ENCODE peak calls at places on chromosomes 2 and 18, in nine cellular contexts. I is NCI-H69; K is astrocyte of the cerebellum; Z is mesenteric fat pad; V is stimulated activated CD4-positive, alpha-beta T cell treated with anti-CD3 and anti-CD28 coated beads, Interleukin-15, amount 100 ng/mL, for 24 hours; T is breast epithelium; U is stromal cell of bone marrow; B is astrocyte of the spinal cord; R is NCI-H1694 treated with DMSO at 0.1 percent for 48 hours. C is an unnamed sample.

GRCh38 chr18:67628674-67629073 is 112.2 kb upstream of the DSEL start:
- DNase-seq in R (no peak), B (no peak), T (no peak), U (no peak), Z (no peak), V (no peak), I (no peak), K (no peak), C (no peak)

GRCh38 chr2:20436716-20437470 is 10.0 kb upstream of the RHOB start:
- DNase-seq in B (no peak), T (no peak), R (no peak), U (no peak), V (no peak), K (no peak), Z (peak), I (no peak), C (no peak)

GRCh38 chr18:69528439-69528838 is 127.8 kb downstream of the DOK6 start:
- DNase-seq in R (no peak), U (peak), B (peak), Z (no peak), T (no peak), V (no peak), I (no peak), K (peak), C (peak)

GRCh38 chr2:201644001-201644400 is 698 bp upstream of the TMEM237 start:
- DNase-seq in R (no peak), U (no peak), I (no peak), B (peak), K (no peak), V (no peak), T (peak), Z (no peak), C (peak)

GRCh38 chr2:28068098-28068497 is 177.6 kb downstream of the BABAM2 start:
- DNase-seq in B (no peak), I (peak), T (no peak), R (peak), Z (no peak), K (no peak), V (no peak), U (no peak), C (peak)

GRCh38 chr2:169891593-169892298 is 64.5 kb downstream of the UBR3 start:
- DNase-seq in K (no peak), U (peak), B (peak), V (no peak), T (no peak), R (no peak), Z (no peak), I (peak), C (peak)

GRCh38 chr2:232363784-232364615 is 14.6 kb upstream of the ALPP start:
- DNase-seq in K (no peak), V (no peak), R (no peak), I (no peak), Z (peak), B (peak), T (no peak), U (peak), C (no peak)

GRCh38 chr2:181371195-181371594 is 86.0 kb upstream of the ITGA4 start:
- DNase-seq in U (no peak), V (no peak), Z (no peak), I (no peak), T (no peak), B (no peak), R (no peak), K (no peak), C (no peak)

GRCh38 chr2:166411473-166412230 is 35.9 kb upstream of the SCN9A start:
- DNase-seq in I (no peak), K (peak), R (no peak), V (no peak), T (no peak), Z (no peak), U (no peak), B (no peak), C (peak)

GRCh38 chr2:16318051-16318450 is 347.6 kb downstream of the CYRIA start:
- DNase-seq in B (no peak), K (no peak), T (no peak), Z (no peak), U (no peak), R (no peak), V (no peak), I (no peak), C (no peak)

GRCh38 chr18:28485210-28485801 is 308.4 kb upstream of the CDH2 start:
- DNase-seq in I (no peak), T (no peak), R (no peak), B (no peak), K (no peak), Z (no peak), U (no peak), V (no peak), C (no peak)

GRCh38 chr2:176317246-176318065 is 48.2 kb downstream of the MTX2 start:
- DNase-seq in V (no peak), Z (no peak), I (no peak), K (no peak), U (no peak), B (no peak), R (no peak), T (no peak), C (peak)

GRCh38 chr18:60024857-60025256 is 125.1 kb downstream of the PMAIP1 start:
- DNase-seq in R (no peak), Z (no peak), I (no peak), V (no peak), U (no peak), T (no peak), B (no peak), K (no peak), C (peak)

GRCh38 chr18:61503688-61504087 is 170.5 kb downstream of the CDH20 start:
- DNase-seq in K (no peak), Z (no peak), T (no peak), V (no peak), I (no peak), U (no peak), R (no peak), B (peak), C (peak)

GRCh38 chr2:198214108-198214736 is 409.8 kb downstream of the PLCL1 start:
- DNase-seq in B (no peak), T (no peak), K (no peak), V (no peak), Z (no peak), U (peak), I (no peak), R (no peak), C (peak)

GRCh38 chr18:59547691-59548182 is 149.5 kb downstream of the CCBE1 start:
- DNase-seq in T (peak), B (peak), U (peak), Z (no peak), K (peak), I (peak), V (no peak), R (no peak), C (peak)

GRCh38 chr2:162146906-162147305 is 5.1 kb downstream of the GCG start:
- DNase-seq in R (no peak), I (no peak), K (no peak), V (no peak), Z (no peak), B (peak), U (no peak), T (no peak), C (peak)

GRCh38 chr2:8234757-8235374 is 447.0 kb upstream of the ID2 start:
- DNase-seq in V (no peak), R (no peak), Z (no peak), B (no peak), K (no peak), I (peak), T (no peak), U (no peak), C (no peak)

GRCh38 chr2:196435189-196435588 is 204.3 kb upstream of the CCDC150 start:
- DNase-seq in B (peak), K (no peak), V (no peak), I (no peak), U (no peak), Z (no peak), R (no peak), T (no peak), C (no peak)

GRCh38 chr2:237434916-237435315 is 21.0 kb upstream of the COL6A3 start:
- DNase-seq in Z (no peak), K (no peak), U (no peak), B (peak), I (no peak), R (no peak), V (peak), T (no peak), C (peak)

GRCh38 chr2:240466579-240467148 is 31.2 kb downstream of the GPC1 start:
- DNase-seq in V (no peak), U (no peak), T (peak), I (no peak), Z (peak), R (no peak), K (no peak), B (no peak), C (no peak)

GRCh38 chr2:174003635-174004310 is 38.6 kb upstream of the SP3 start:
- DNase-seq in B (no peak), T (no peak), Z (no peak), V (no peak), I (no peak), R (peak), K (no peak), U (no peak), C (no peak)

GRCh38 chr2:215435261-215435808 is 533 bp downstream of the FN1 start:
- DNase-seq in Z (no peak), I (peak), R (no peak), B (no peak), U (no peak), V (peak), T (no peak), K (no peak), C (no peak)

GRCh38 chr2:85708641-85709040 is 14.5 kb downstream of the GNLY start:
- DNase-seq in V (no peak), R (no peak), K (no peak), I (no peak), Z (no peak), U (no peak), T (no peak), B (no peak), C (no peak)

GRCh38 chr2:183530333-183530901 is 406.2 kb downstream of the NUP35 start:
- DNase-seq in I (no peak), B (no peak), R (no peak), T (no peak), U (no peak), Z (no peak), K (no peak), V (no peak), C (no peak)

GRCh38 chr2:120814352-120814751 is 78.7 kb downstream of the GLI2 start:
- DNase-seq in R (no peak), B (no peak), K (no peak), T (no peak), U (no peak), Z (no peak), V (no peak), I (peak), C (no peak)

GRCh38 chr2:107633580-107634147 is 193.0 kb upstream of the RGPD4 start:
- DNase-seq in K (peak), U (peak), B (peak), R (no peak), Z (no peak), I (no peak), V (no peak), T (no peak), C (peak)

GRCh38 chr2:63842149-63843061 is 709 bp downstream of the UGP2 start:
- DNase-seq in U (peak), Z (no peak), B (peak), K (no peak), V (peak), T (no peak), I (peak), R (no peak), C (peak)

GRCh38 chr18:48612511-48612910 is 73.7 kb downstream of the CTIF start:
- DNase-seq in R (no peak), T (no peak), V (no peak), I (no peak), Z (no peak), U (no peak), B (no peak), K (no peak), C (no peak)

GRCh38 chr2:120512321-120512710 is 166.4 kb downstream of the INHBB start:
- DNase-seq in T (no peak), V (no peak), Z (no peak), B (no peak), U (no peak), R (no peak), I (no peak), K (no peak), C (no peak)

GRCh38 chr2:120394764-120395163 is 48.8 kb downstream of the INHBB start:
- DNase-seq in T (no peak), K (no peak), R (no peak), B (no peak), I (no peak), V (no peak), Z (peak), U (no peak), C (no peak)

GRCh38 chr2:219627105-219628100 is at the start of gene SLC4A3:
- DNase-seq in Z (no peak), I (peak), R (peak), K (no peak), T (no peak), V (peak), U (no peak), B (no peak), C (peak)

GRCh38 chr2:148167241-148167766 is 146.4 kb downstream of the MBD5 start:
- DNase-seq in Z (no peak), T (no peak), U (no peak), K (no peak), R (no peak), I (no peak), V (no peak), B (peak), C (no peak)

GRCh38 chr18:50970006-50970405 is 2.2 kb downstream of the ELAC1 start:
- DNase-seq in I (peak), R (no peak), V (no peak), U (no peak), B (no peak), T (no peak), Z (no peak), K (no peak), C (no peak)

GRCh38 chr2:60550151-60550983 is 3.1 kb downstream of the BCL11A start:
- DNase-seq in T (peak), R (peak), U (peak), V (peak), K (peak), Z (no peak), B (peak), I (peak), C (peak)

GRCh38 chr18:44682181-44682870 is 1.6 kb downstream of the SETBP1 start:
- DNase-seq in I (peak), Z (no peak), V (no peak), U (no peak), K (no peak), B (no peak), R (no peak), T (peak), C (no peak)

GRCh38 chr2:99442837-99443236 is 47.0 kb downstream of the REV1 start:
- DNase-seq in T (no peak), B (no peak), Z (no peak), U (no peak), I (no peak), K (no peak), R (no peak), V (no peak), C (peak)

GRCh38 chr2:145592362-145592761 is 1072.4 kb upstream of the ZEB2 start:
- DNase-seq in U (no peak), Z (no peak), T (no peak), K (no peak), R (no peak), B (no peak), I (no peak), V (no peak), C (peak)

GRCh38 chr2:31931916-31932315 is 78.9 kb downstream of the MEMO1 start:
- DNase-seq in I (no peak), T (no peak), V (no peak), R (no peak), K (no peak), U (no peak), Z (no peak), B (no peak), C (peak)

C was measured in cardiac fibroblast.